ENCODE peak calls at places on chromosomes 6 and 20, in four cellular contexts. B is BJ, V is Peyer's patch, H is adrenal gland. Y is an unnamed sample.

GRCh38 chr6:78746457-78746856 is 120.9 kb upstream of the IRAK1BP1 start:
- DNase-seq in H (no peak), V (no peak), B (no peak), Y (peak)

GRCh38 chr6:28809947-28810654 is 113.7 kb downstream of the TRIM27 start:
- DNase-seq in B (no peak), V (no peak), H (no peak), Y (no peak)

GRCh38 chr6:2560903-2561698 is 189.6 kb downstream of the MYLK4 start:
- DNase-seq in B (no peak), V (no peak), H (no peak), Y (no peak)

GRCh38 chr20:19774086-19774933 is 16.3 kb downstream of the RIN2 start:
- DNase-seq in V (no peak), B (no peak), H (no peak), Y (no peak)

GRCh38 chr6:89731924-89732568 is 87.5 kb downstream of the MDN1 start:
- DNase-seq in B (no peak), H (no peak), V (no peak), Y (no peak)

GRCh38 chr6:150751296-150751695 is 114.2 kb upstream of the MTHFD1L start:
- DNase-seq in H (no peak), V (no peak), B (no peak), Y (no peak)

GRCh38 chr6:38846844-38847243 is 131.7 kb downstream of the DNAH8 start:
- DNase-seq in H (no peak), V (no peak), B (no peak), Y (no peak)

GRCh38 chr6:149499066-149499465 is 14.3 kb upstream of the ZC3H12D start:
- DNase-seq in V (no peak), B (peak), H (no peak), Y (peak)

GRCh38 chr6:117451607-117452164 is 25.9 kb upstream of the ROS1 start:
- DNase-seq in V (no peak), B (no peak), H (no peak), Y (no peak)

GRCh38 chr6:35343092-35343834 is 905 bp downstream of the PPARD start:
- DNase-seq in B (no peak), H (peak), V (peak), Y (no peak)

GRCh38 chr6:75155586-75155985 is 50.3 kb downstream of the COL12A1 start:
- DNase-seq in V (no peak), B (no peak), H (no peak), Y (no peak)

GRCh38 chr20:4234128-4234527 is 218.8 kb upstream of the RNF24 start:
- DNase-seq in V (no peak), H (peak), B (no peak), Y (no peak)

GRCh38 chr6:36104836-36105235 is 25.5 kb upstream of the MAPK13 start:
- DNase-seq in V (no peak), H (no peak), B (no peak), Y (no peak)

GRCh38 chr6:34170341-34170740 is 24.5 kb upstream of the GRM4 start:
- DNase-seq in V (peak), B (no peak), H (no peak), Y (no peak)

GRCh38 chr6:132392792-132393191 is 8.5 kb downstream of the MOXD1 start:
- DNase-seq in H (peak), V (no peak), B (no peak), Y (no peak)
- TF ChIP-seq CTCF in H (peak), V (peak), B (no peak), Y (peak)

DNA sequence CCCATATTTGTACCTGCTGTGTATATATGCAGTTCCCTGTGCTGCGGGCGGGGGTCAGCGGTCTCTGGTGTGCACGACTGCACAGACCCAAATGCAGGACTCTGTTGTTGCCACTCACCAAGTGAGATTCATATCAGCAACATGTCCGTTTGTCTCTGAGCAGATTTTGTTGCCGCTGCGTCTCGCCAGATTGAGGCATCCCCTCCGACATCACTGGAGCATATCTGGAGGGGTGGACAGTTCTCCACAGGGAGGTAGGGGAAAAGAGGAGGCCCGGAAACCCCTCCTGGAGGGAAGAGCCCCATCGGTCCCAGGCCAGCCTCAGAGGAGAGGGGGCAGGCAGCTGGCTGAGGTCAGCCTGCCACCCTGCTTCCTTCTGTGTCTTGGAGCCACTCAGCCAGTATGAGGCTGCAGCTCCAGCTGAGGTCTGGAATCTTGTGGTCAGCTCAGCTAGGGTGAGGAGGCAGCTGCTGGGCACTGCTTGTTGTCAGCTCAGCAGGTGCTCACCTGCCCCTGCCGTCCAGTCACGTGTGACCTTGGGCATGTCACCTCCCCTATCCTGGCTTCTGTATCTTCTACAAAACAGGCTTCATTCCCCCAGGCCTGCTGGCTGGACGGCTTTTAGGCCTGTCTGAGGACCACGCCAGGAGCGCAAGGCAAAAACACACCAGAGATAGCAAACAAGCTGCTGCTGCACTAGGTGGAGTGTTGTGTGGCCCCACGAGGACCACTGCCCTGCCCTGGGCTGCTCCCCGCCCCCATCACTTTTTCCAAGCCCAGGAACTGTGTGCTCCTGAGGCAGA is 47.1 kb downstream of the HNF4A start:
- DNase-seq in V (no peak), B (no peak), H (no peak), Y (no peak)
- H3K4me3 ChIP-seq in V (peak), B (no peak), H (no peak), Y (no peak)

GRCh38 chr6:125765944-125766343 is 16.5 kb downstream of the HEY2 start:
- DNase-seq in V (no peak), B (no peak), H (no peak), Y (no peak)
- TF ChIP-seq CTCF in V (no peak), B (no peak), H (no peak), Y (no peak)

GRCh38 chr20:46312075-46312944 is 4.0 kb upstream of the CDH22 start:
- DNase-seq in V (no peak), B (no peak), H (no peak), Y (no peak)
- H3K4me3 ChIP-seq in V (no peak), B (no peak), H (no peak), Y (no peak)

GRCh38 chr20:59933849-59934585 is 580 bp upstream of the SYCP2 start:
- DNase-seq in H (peak), V (peak), B (no peak), Y (no peak)
- TF ChIP-seq CTCF in H (peak), V (peak), B (peak), Y (peak)

DNA sequence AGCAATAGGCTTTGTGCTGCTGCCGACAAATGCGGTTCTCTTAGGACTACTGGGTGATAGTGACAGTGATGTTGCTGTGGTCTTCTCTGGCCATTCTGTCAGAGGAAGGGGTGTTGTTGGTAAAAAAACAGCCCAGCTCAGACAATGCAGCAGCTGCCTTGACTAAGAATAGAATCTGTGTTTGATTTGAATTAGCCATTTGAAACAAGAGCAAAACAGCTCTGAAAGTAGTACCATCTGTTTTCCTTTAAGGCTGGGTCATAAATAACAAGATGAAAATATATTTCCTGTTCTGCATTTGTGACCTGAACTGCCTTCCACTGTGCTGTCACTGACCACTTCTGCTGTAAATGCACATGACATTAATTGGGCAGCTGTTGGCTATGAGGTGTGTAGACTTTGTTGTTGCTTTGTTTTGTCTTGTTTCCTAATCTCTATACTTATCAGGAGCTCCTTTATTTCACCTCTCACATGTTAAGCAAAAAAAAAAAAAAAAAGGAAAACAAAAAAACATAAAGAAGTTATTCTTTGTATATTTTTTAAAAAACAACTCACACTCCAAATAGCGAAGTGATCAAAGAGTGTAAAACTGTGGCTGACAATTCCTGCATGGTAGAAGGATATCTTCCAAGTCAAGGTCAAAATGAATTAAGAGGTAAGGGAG is 497.7 kb upstream of the ARID1B start:
- DNase-seq in H (peak), B (peak), V (peak), Y (peak)
- H3K4me3 ChIP-seq in H (no peak), B (no peak), V (no peak), Y (no peak)